ENCODE peak calls at places on chromosome 12, in six cellular contexts. H is tibial nerve, T is body of pancreas, M is IMR-90, N is K562, X is uterus. L is an unnamed sample.

GRCh38 chr12:127381043-127381668 is 885.8 kb upstream of the TMEM132C start:
- DNase-seq in H (no peak), T (peak; percentile 19), M (no peak), N (peak; percentile 85), X (no peak), L (peak; percentile 26)

GRCh38 chr12:15045451-15045850 is 72.6 kb downstream of the PDE6H start:
- DNase-seq in H (no peak), T (no peak), M (no peak), N (no peak), X (peak; percentile 35), L (no peak)

GRCh38 chr12:102106905-102107304 is 13.0 kb downstream of the NUP37 start:
- DNase-seq in H (no peak), T (no peak), M (no peak), N (no peak), X (no peak), L (no peak)

GRCh38 chr12:8678661-8679111 is 16.1 kb upstream of the MFAP5 start:
- DNase-seq in H (no peak), T (no peak), M (no peak), N (no peak), X (no peak), L (no peak)

GRCh38 chr12:56071648-56072047 is 8.3 kb upstream of the ERBB3 start:
- DNase-seq in H (no peak), T (no peak), M (peak; percentile 51), N (no peak), X (no peak), L (no peak)

GRCh38 chr12:18895946-18896345 is 158.0 kb downstream of the CAPZA3 start:
- DNase-seq in H (no peak), T (peak; percentile 12), M (no peak), N (peak; percentile 18), X (no peak), L (no peak)

GRCh38 chr12:92403210-92404175 is 257.8 kb upstream of the BTG1 start:
- DNase-seq in H (no peak), T (no peak), M (no peak), N (peak; percentile 77), X (no peak), L (peak; percentile 92)

GRCh38 chr12:104182144-104182543 is 33.4 kb upstream of the TXNRD1 start:
- DNase-seq in H (peak; percentile 63), T (peak; percentile 88), M (peak; percentile 96), N (no peak), X (peak; percentile 83), L (no peak)

GRCh38 chr12:13980548-13981295 is 680 bp downstream of the GRIN2B start:
- DNase-seq in H (no peak), T (no peak), M (no peak), N (no peak), X (no peak), L (no peak)

GRCh38 chr12:116067892-116068291 is 209.6 kb downstream of the MED13L start:
- DNase-seq in H (no peak), T (no peak), M (peak; percentile 28), N (no peak), X (no peak), L (peak; percentile 59)

GRCh38 chr12:79932393-79932792 is 2.5 kb downstream of the PPP1R12A start:
- DNase-seq in H (no peak), T (no peak), M (no peak), N (no peak), X (no peak), L (peak; percentile 64)

GRCh38 chr12:129208566-129208965 is 355.3 kb downstream of the GLT1D1 start:
- DNase-seq in H (no peak), T (no peak), M (no peak), N (no peak), X (no peak), L (no peak)

GRCh38 chr12:106739318-106739717 is 35.2 kb upstream of the RIC8B start:
- DNase-seq in H (no peak), T (no peak), M (no peak), N (no peak), X (no peak), L (no peak)

GRCh38 chr12:86730233-86730632 is 474.0 kb upstream of the MGAT4C start:
- DNase-seq in H (no peak), T (no peak), M (no peak), N (no peak), X (no peak), L (no peak)

GRCh38 chr12:48542300-48542928 is 17.0 kb downstream of the OR8S1 start:
- DNase-seq in H (no peak), T (peak; percentile 16), M (peak; percentile 31), N (peak; percentile 55), X (no peak), L (peak; percentile 64)

GRCh38 chr12:66149702-66150398 is 19.3 kb upstream of the LLPH start:
- DNase-seq in H (no peak), T (peak; percentile 33), M (no peak), N (peak; percentile 27), X (no peak), L (peak; percentile 44)

GRCh38 chr12:18284461-18284860 is 23.1 kb downstream of the PIK3C2G start:
- DNase-seq in H (no peak), T (no peak), M (no peak), N (no peak), X (no peak), L (no peak)

GRCh38 chr12:58233886-58234285 is 292.5 kb downstream of the ATP23 start:
- DNase-seq in H (no peak), T (no peak), M (no peak), N (no peak), X (no peak), L (no peak)

GRCh38 chr12:8899835-8900234 is 14.5 kb upstream of the PHC1 start:
- DNase-seq in H (no peak), T (no peak), M (no peak), N (no peak), X (no peak), L (no peak)

GRCh38 chr12:133202493-133203343 is 21.4 kb downstream of the ZNF268 start:
- DNase-seq in H (no peak), T (no peak), M (no peak), N (no peak), X (no peak), L (peak; percentile 53)

GRCh38 chr12:27549801-27550652 is 26.0 kb downstream of the PPFIBP1 start:
- DNase-seq in H (peak; percentile 76), T (peak; percentile 91), M (peak; percentile 97), N (peak; percentile 25), X (peak; percentile 88), L (peak; percentile 71)

GRCh38 chr12:2034633-2035420 is 18.0 kb upstream of the CACNA1C start:
- DNase-seq in H (peak; percentile 81), T (peak; percentile 87), M (peak; percentile 66), N (peak; percentile 88), X (peak; percentile 90), L (peak; percentile 93)

GRCh38 chr12:52647601-52648000 is 4.4 kb downstream of the KRT2 start:
- DNase-seq in H (no peak), T (no peak), M (no peak), N (no peak), X (no peak), L (no peak)

GRCh38 chr12:98752726-98753125 is 107.6 kb downstream of the APAF1 start:
- DNase-seq in H (no peak), T (no peak), M (peak; percentile 69), N (no peak), X (no peak), L (no peak)

GRCh38 chr12:122646568-122647220 is 56.5 kb downstream of the HCAR2 start:
- DNase-seq in H (no peak), T (no peak), M (peak; percentile 88), N (no peak), X (no peak), L (peak; percentile 9)

GRCh38 chr12:48420031-48420775 is 52.2 kb upstream of the ANP32D start:
- DNase-seq in H (no peak), T (no peak), M (no peak), N (no peak), X (no peak), L (no peak)

GRCh38 chr12:5807090-5807414 is 138.0 kb downstream of the ANO2 start:
- DNase-seq in H (no peak), T (no peak), M (peak; percentile 53), N (no peak), X (no peak), L (no peak)

GRCh38 chr12:56719056-56719455 is 6.0 kb downstream of the NACA start:
- DNase-seq in H (no peak), T (no peak), M (no peak), N (no peak), X (no peak), L (no peak)

GRCh38 chr12:124870515-124870914 is 6.9 kb upstream of the SCARB1 start:
- DNase-seq in H (no peak), T (no peak), M (no peak), N (no peak), X (no peak), L (no peak)

GRCh38 chr12:124871297-124871696 is 7.6 kb upstream of the SCARB1 start:
- DNase-seq in H (no peak), T (no peak), M (no peak), N (no peak), X (no peak), L (no peak)

GRCh38 chr12:124868252-124868965 is 4.7 kb upstream of the SCARB1 start:
- DNase-seq in H (no peak), T (no peak), M (no peak), N (no peak), X (no peak), L (no peak)

GRCh38 chr12:124867389-124867930 is 3.8 kb upstream of the SCARB1 start:
- DNase-seq in H (no peak), T (peak; percentile 30), M (peak; percentile 81), N (no peak), X (no peak), L (peak; percentile 88)

GRCh38 chr12:124869011-124869665 is 5.5 kb upstream of the SCARB1 start:
- DNase-seq in H (no peak), T (no peak), M (no peak), N (peak; percentile 85), X (no peak), L (peak; percentile 90)
- TF ChIP-seq POLR2A in H (no peak), T (no peak), M (no peak), N (peak; percentile 55), X (no peak), L (peak; percentile 99)

GRCh38 chr12:89352492-89353187 is at the start of gene DUSP6:
- DNase-seq in H (peak; percentile 88), T (peak; percentile 96), M (peak; percentile 99), N (no peak), X (peak; percentile 81), L (peak; percentile 95)
- TF ChIP-seq POLR2A in H (peak; percentile 96), T (peak; percentile 81), M (no peak), N (no peak), X (peak; percentile 55), L (peak; percentile 81)

GRCh38 chr12:60387356-60387755 is 791.5 kb downstream of the SLC16A7 start:
- DNase-seq in H (no peak), T (no peak), M (no peak), N (no peak), X (no peak), L (no peak)
- TF ChIP-seq POLR2A in H (no peak), T (no peak), M (no peak), N (no peak), X (no peak), L (no peak)

DNA sequence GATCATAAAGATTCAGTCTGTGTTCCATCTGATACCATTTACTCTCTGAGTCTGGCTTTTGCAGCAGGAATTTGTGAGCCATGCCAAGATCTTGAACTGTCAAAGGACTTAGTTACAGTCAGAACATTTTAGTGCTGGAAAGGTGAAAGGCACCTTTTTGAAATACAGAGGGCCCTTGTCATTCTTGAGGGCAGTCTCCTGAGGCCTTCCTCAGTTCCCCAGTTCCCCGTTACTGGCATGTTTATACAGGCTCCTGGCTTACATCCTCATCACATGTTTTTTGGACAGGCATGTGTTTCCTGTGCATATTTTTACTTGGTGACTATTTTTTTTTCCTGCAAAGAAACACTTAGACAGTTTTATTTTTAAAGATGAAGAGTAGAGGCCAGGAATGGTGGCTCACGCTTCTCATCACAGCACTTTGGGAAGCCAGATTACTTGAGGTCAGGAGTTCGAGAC is 21.0 kb downstream of the CFAP54 start:
- DNase-seq in H (no peak), T (no peak), M (peak; percentile 45), N (no peak), X (no peak), L (no peak)
- TF ChIP-seq POLR2A in H (no peak), T (no peak), M (no peak), N (no peak), X (no peak), L (no peak)